ENCODE peak calls at places on chromosomes 6 and 20, in six cellular contexts. One of them, this sample, is unnamed.

GRCh38 chr6:112044856-112045255 is 9.0 kb upstream of the CCN6 start:
- DNase-seq in neuronal stem cell: no peak
- DNase-seq in neural crest cell: no peak
- DNase-seq in NCI-H2171 treated with DMSO at 0.1 percent for 48 hours: no peak
- DNase-seq in cardiac fibroblast: peak
- DNase-seq in SK-N-DZ: peak
- DNase-seq in this sample: peak

GRCh38 chr20:24738981-24739633 is 210.0 kb upstream of the CST7 start:
- DNase-seq in neuronal stem cell: no peak
- DNase-seq in neural crest cell: no peak
- DNase-seq in NCI-H2171 treated with DMSO at 0.1 percent for 48 hours: peak
- DNase-seq in cardiac fibroblast: no peak
- DNase-seq in SK-N-DZ: no peak
- DNase-seq in this sample: no peak

GRCh38 chr6:126440923-126441322 is 101.0 kb downstream of the CENPW start:
- DNase-seq in neuronal stem cell: no peak
- DNase-seq in neural crest cell: no peak
- DNase-seq in NCI-H2171 treated with DMSO at 0.1 percent for 48 hours: no peak
- DNase-seq in cardiac fibroblast: no peak
- DNase-seq in SK-N-DZ: no peak
- DNase-seq in this sample: no peak

GRCh38 chr6:158040051-158040803 is 58.6 kb downstream of the SYNJ2 start:
- DNase-seq in neuronal stem cell: no peak
- DNase-seq in neural crest cell: no peak
- DNase-seq in NCI-H2171 treated with DMSO at 0.1 percent for 48 hours: no peak
- DNase-seq in cardiac fibroblast: peak
- DNase-seq in SK-N-DZ: peak
- DNase-seq in this sample: peak

GRCh38 chr6:19999319-20000191 is 162.4 kb downstream of the ID4 start:
- DNase-seq in neuronal stem cell: no peak
- DNase-seq in neural crest cell: no peak
- DNase-seq in NCI-H2171 treated with DMSO at 0.1 percent for 48 hours: peak
- DNase-seq in cardiac fibroblast: peak
- DNase-seq in SK-N-DZ: no peak
- DNase-seq in this sample: no peak

GRCh38 chr20:46930940-46931339 is 36.3 kb downstream of the EYA2 start:
- DNase-seq in neuronal stem cell: no peak
- DNase-seq in neural crest cell: no peak
- DNase-seq in NCI-H2171 treated with DMSO at 0.1 percent for 48 hours: no peak
- DNase-seq in cardiac fibroblast: no peak
- DNase-seq in SK-N-DZ: no peak
- DNase-seq in this sample: no peak

GRCh38 chr20:33568378-33569289 is 78.7 kb downstream of the CBFA2T2 start:
- DNase-seq in neuronal stem cell: peak
- DNase-seq in neural crest cell: peak
- DNase-seq in NCI-H2171 treated with DMSO at 0.1 percent for 48 hours: peak
- DNase-seq in cardiac fibroblast: peak
- DNase-seq in SK-N-DZ: peak
- DNase-seq in this sample: peak

GRCh38 chr20:57388953-57389694 is 2.1 kb upstream of the RBM38 start:
- DNase-seq in neuronal stem cell: peak
- DNase-seq in neural crest cell: peak
- DNase-seq in NCI-H2171 treated with DMSO at 0.1 percent for 48 hours: no peak
- DNase-seq in cardiac fibroblast: peak
- DNase-seq in SK-N-DZ: no peak
- DNase-seq in this sample: peak

This sample was measured in AG20443.